ENCODE peak calls at places on chromosomes 5 and 9, in four cellular contexts. D, V, T and F are unnamed samples.

GRCh38 chr5:10454591-10455272 is 13.1 kb downstream of the ROPN1L start:
- DNase-seq in D (peak), V (no peak), T (no peak), F (no peak)

GRCh38 chr9:107548298-107549142 is 59.0 kb upstream of the KLF4 start:
- DNase-seq in V (no peak), D (peak), T (no peak), F (no peak)

GRCh38 chr5:42377496-42377895 is 45.7 kb upstream of the GHR start:
- DNase-seq in D (peak), T (no peak), V (no peak), F (no peak)

GRCh38 chr5:89303033-89303480 is 420.1 kb upstream of the MEF2C start:
- DNase-seq in D (no peak), T (no peak), V (no peak), F (no peak)

GRCh38 chr5:169258372-169259000 is 42.5 kb downstream of the SLIT3 start:
- DNase-seq in V (no peak), T (no peak), D (no peak), F (no peak)

GRCh38 chr9:113708821-113709713 is 167.0 kb upstream of the ZNF618 start:
- DNase-seq in V (no peak), T (peak), D (no peak), F (peak)

GRCh38 chr9:21996438-21996837 is 1.8 kb downstream of the CDKN2B-AS1 start:
- DNase-seq in V (no peak), T (peak), D (peak), F (no peak)

GRCh38 chr9:108671794-108672193 is 184.0 kb downstream of the ACTL7B start:
- DNase-seq in T (no peak), V (no peak), D (no peak), F (no peak)

GRCh38 chr5:34675857-34676256 is 19.7 kb downstream of the RAI14 start:
- DNase-seq in D (no peak), V (no peak), T (no peak), F (no peak)

GRCh38 chr5:143238620-143239019 is 164.9 kb downstream of the NR3C1 start:
- DNase-seq in T (no peak), D (no peak), V (no peak), F (no peak)
- H2BK12ac ChIP-seq in T (no peak), D (no peak), V (no peak), F (no peak)

GRCh38 chr9:86944974-86945867 is 2.1 kb downstream of the GAS1 start:
- DNase-seq in V (no peak), D (peak), T (peak), F (peak)
- H2BK12ac ChIP-seq in V (no peak), D (no peak), T (no peak), F (no peak)

GRCh38 chr5:154647760-154648143 is 107.4 kb upstream of the LARP1 start:
- DNase-seq in D (peak), T (no peak), V (no peak), F (no peak)

GRCh38 chr5:154644745-154645411 is 110.3 kb upstream of the LARP1 start:
- DNase-seq in T (no peak), D (no peak), V (no peak), F (no peak)

GRCh38 chr5:154646841-154647759 is 108.1 kb upstream of the LARP1 start:
- DNase-seq in T (peak), V (no peak), D (peak), F (peak)

GRCh38 chr5:154648706-154649105 is 106.5 kb upstream of the LARP1 start:
- DNase-seq in T (no peak), V (no peak), D (peak), F (no peak)

DNA sequence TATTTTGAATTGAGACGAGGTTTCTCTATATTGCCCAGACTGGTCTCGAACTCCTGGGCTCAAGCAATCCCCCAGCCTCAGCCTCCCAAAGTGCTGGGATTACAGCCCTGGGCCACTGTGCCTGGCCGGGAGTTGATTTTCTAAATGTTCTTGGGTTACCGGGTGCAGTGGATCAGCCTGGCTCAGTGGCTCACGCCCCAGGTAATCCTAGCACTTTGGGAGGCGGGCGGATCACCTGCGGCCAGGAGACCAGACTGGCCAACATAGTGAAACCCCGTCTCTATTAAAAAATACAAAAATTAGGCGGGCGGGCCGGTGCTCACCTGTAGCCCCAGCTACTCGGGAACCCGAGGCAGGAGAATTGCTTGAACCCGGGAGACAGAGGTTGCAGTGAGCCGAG is 106.9 kb upstream of the LARP1 start:
- DNase-seq in T (no peak), V (no peak), D (no peak), F (no peak)
- H2BK12ac ChIP-seq in T (no peak), V (no peak), D (no peak), F (no peak)

GRCh38 chr9:127611796-127612790 is at the start of gene STXBP1:
- DNase-seq in T (peak), D (peak), V (peak), F (no peak)
- H2BK12ac ChIP-seq in T (no peak), D (peak), V (no peak), F (no peak)

GRCh38 chr5:149410721-149411432 is 31.8 kb upstream of the IL17B start:
- DNase-seq in D (no peak), V (no peak), T (no peak), F (no peak)
- H2BK12ac ChIP-seq in D (peak), V (no peak), T (no peak), F (no peak)

GRCh38 chr9:127875306-127875966 is 2.0 kb downstream of the AK1 start:
- DNase-seq in T (no peak), V (no peak), D (peak), F (no peak)
- H2BK12ac ChIP-seq in T (no peak), V (peak), D (peak), F (no peak)

GRCh38 chr9:126376311-126376902 is 49.8 kb downstream of the MVB12B start:
- DNase-seq in D (no peak), V (peak), T (no peak), F (no peak)
- H2BK12ac ChIP-seq in D (peak), V (peak), T (no peak), F (no peak)

DNA sequence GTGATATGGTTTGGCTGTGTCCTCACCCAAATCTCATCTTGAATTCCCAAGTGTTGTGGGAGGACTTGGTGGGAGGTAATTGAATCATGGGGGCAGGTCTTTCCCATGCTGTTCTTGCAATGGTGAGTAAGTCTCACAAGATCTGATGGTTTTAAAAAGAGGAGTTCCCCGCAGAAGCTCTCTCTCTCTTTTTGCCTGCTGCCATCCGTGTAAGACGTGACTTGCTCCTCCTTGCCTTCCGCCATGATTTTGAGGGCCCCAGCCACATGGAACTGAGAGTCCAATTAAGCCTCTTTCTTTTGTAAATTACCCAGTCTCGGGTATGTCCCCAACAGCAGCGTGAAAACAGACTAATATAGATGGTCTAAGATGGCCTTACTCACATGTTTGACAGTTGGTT is 210.1 kb downstream of the FBXL17 start:
- DNase-seq in D (no peak), V (no peak), T (no peak), F (no peak)
- H2BK12ac ChIP-seq in D (no peak), V (no peak), T (no peak), F (no peak)